ENCODE peak calls at places on chromosomes 11 and 22, in four cellular contexts. W is GM12878, E is HepG2, Q is K562. S is an unnamed sample.

GRCh38 chr11:9250139-9250582 is 15.0 kb downstream of the DENND5A start:
- DNase-seq in W (peak), E (no peak), Q (peak), S (peak)

GRCh38 chr22:37930270-37930951 is 23.0 kb downstream of the C22orf23 start:
- DNase-seq in W (no peak), E (no peak), Q (no peak), S (no peak)

GRCh38 chr11:35485656-35486318 is 39.6 kb downstream of the PAMR1 start:
- DNase-seq in W (peak), E (peak), Q (peak), S (peak)

GRCh38 chr11:126720539-126721235 is 279.9 kb downstream of the KIRREL3 start:
- DNase-seq in W (no peak), E (no peak), Q (no peak), S (no peak)

GRCh38 chr11:121886005-121886739 is 229.8 kb downstream of the BLID start:
- DNase-seq in W (no peak), E (no peak), Q (no peak), S (peak)

GRCh38 chr22:45934659-45935341 is 42.2 kb downstream of the WNT7B start:
- DNase-seq in W (no peak), E (peak), Q (no peak), S (no peak)

GRCh38 chr11:34639545-34639944 is 18.7 kb downstream of the EHF start:
- DNase-seq in W (no peak), E (no peak), Q (no peak), S (no peak)

GRCh38 chr11:12784987-12785386 is 110.8 kb downstream of the TEAD1 start:
- DNase-seq in W (no peak), E (no peak), Q (no peak), S (no peak)

DNA sequence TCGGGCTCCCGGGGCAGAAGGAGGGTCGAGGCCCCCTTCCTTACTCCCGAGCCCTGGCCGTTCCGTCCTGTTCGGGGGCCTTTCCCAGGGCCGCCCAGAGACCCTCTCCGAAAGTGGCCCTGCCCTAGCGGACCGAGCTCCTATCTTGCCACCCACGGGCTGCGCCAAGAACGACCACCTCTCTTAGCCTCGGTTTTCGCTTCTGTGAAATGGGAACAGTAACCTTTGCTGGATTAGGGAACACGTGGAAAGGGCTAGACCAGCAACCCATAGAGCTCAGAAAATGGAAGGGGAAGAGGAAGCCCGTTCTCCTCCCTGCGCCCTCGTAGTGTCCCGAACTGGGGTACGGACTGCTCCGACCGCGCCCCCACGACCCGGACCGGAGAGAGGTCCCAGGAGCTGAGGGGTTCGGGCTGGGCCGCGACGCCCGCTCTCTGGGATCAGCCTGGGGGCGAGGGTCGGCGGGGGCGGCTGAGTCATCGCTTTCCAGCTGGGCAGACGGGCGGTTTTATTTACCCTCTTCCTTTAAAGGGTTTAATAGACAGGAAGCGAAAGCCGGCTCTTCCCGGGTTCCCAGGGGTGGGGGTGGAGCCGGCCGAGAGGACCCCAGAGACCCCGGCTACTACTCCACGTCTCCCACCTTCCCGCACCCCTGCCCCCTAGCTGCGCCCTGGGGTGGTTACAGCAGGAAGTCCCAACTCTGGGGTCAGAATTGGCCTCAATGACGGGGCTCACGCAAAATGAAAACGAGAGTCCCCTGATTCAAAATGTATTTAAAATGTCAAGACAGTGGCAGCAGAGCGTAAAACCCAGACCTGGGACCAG is 872 bp upstream of the PHLDA2 start:
- DNase-seq in W (peak), E (peak), Q (peak), S (peak)
- TF ChIP-seq POLR2AphosphoS5 in W (no peak), E (no peak), Q (no peak), S (peak)

DNA sequence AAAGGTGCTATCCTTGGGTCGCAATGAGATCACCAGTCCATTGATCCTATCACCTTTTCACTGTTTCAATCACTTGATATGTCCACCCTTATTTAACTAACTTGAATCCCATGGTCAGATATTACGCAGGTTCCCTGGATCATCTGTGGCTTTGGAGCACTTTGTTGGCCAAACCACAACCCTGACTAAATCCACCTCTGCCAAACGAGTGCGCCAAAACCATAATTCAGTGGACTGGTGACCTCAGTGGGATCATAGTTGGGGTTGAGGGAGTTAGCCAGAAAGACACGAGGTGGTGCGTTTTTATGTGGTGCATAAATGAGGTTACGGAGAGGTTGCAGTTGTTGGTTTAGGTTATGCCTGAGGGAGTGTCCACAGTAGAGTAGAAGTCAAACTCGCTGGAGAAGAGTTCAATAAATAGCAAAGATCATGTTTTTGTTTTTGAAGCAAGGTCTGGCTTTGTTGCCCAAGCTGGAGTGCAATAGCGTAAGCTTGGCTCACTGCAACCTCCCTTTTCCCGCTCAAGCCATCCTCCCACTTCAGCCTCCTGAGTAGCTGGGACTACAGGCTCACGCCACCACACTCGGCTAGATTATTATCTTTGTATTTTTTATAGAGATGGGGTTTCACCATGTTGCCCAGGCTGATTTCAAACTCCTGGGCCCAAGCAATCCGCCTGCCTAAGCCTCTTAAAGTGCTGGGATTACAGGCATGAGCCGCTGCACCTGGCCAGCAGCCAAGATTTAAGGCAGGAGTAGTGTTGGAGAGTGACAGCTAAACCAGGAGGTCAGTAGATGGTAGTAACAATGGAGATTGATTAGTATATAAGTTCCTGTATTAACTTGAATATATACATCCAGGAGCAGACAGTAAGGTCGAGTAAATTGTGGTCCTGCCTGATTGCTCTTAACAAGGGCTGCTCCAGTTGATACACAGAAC is 4.5 kb downstream of the FOXR1 start:
- DNase-seq in W (no peak), E (no peak), Q (peak), S (no peak)
- TF ChIP-seq MYC in W (no peak), E (no peak), Q (no peak), S (no peak)

GRCh38 chr22:20211997-20212753 is 55.9 kb downstream of the RTN4R start:
- DNase-seq in W (no peak), E (no peak), Q (peak), S (no peak)
- TF ChIP-seq POLR2AphosphoS5 in W (no peak), E (no peak), Q (no peak), S (no peak)

GRCh38 chr11:87260811-87261210 is 223.1 kb downstream of the TMEM135 start:
- DNase-seq in W (no peak), E (no peak), Q (no peak), S (peak)
- TF ChIP-seq MYC in W (no peak), E (no peak), Q (no peak), S (no peak)